ENCODE peak calls at places on chromosomes 12 and 14, in four cellular contexts. One of them, this sample, is unnamed.

GRCh38 chr12:97464241-97465011 is 1.8 kb downstream of the RMST start:
- DNase-seq in AG04450: no peak
- DNase-seq in kidney epithelial cell: no peak
- DNase-seq in cardiac muscle cell: no peak
- DNase-seq in this sample: no peak

GRCh38 chr14:32611752-32612151 is 282.7 kb downstream of the AKAP6 start:
- DNase-seq in kidney epithelial cell: no peak
- DNase-seq in AG04450: peak
- DNase-seq in cardiac muscle cell: no peak
- DNase-seq in this sample: no peak

GRCh38 chr14:67487937-67488893 is at the start of gene TMEM229B:
- DNase-seq in AG04450: no peak
- DNase-seq in cardiac muscle cell: no peak
- DNase-seq in kidney epithelial cell: no peak
- DNase-seq in this sample: no peak

GRCh38 chr14:97791906-97792305 is 994.7 kb downstream of the VRK1 start:
- DNase-seq in cardiac muscle cell: no peak
- DNase-seq in AG04450: no peak
- DNase-seq in kidney epithelial cell: no peak
- DNase-seq in this sample: no peak

GRCh38 chr14:96160913-96161310 is 43.7 kb upstream of the BDKRB2 start:
- DNase-seq in AG04450: no peak
- DNase-seq in cardiac muscle cell: no peak
- DNase-seq in kidney epithelial cell: no peak
- DNase-seq in this sample: no peak

GRCh38 chr12:53173085-53173715 is 7.3 kb upstream of the ZNF740 start:
- DNase-seq in AG04450: no peak
- DNase-seq in kidney epithelial cell: no peak
- DNase-seq in cardiac muscle cell: no peak
- DNase-seq in this sample: no peak

GRCh38 chr14:89485264-89485663 is 68.2 kb upstream of the FOXN3 start:
- DNase-seq in kidney epithelial cell: no peak
- DNase-seq in cardiac muscle cell: no peak
- DNase-seq in AG04450: no peak
- DNase-seq in this sample: no peak

GRCh38 chr12:10736460-10736859 is 13.3 kb upstream of the YBX3 start:
- DNase-seq in kidney epithelial cell: no peak
- DNase-seq in cardiac muscle cell: no peak
- DNase-seq in AG04450: no peak
- DNase-seq in this sample: no peak

GRCh38 chr14:64706119-64706465 is 1.9 kb downstream of the PLEKHG3 start:
- DNase-seq in cardiac muscle cell: no peak
- DNase-seq in AG04450: no peak
- DNase-seq in kidney epithelial cell: no peak
- DNase-seq in this sample: no peak

GRCh38 chr12:50110127-50110761 is 1.8 kb upstream of the COX14 start:
- DNase-seq in kidney epithelial cell: no peak
- DNase-seq in AG04450: no peak
- DNase-seq in cardiac muscle cell: no peak
- DNase-seq in this sample: no peak

GRCh38 chr14:32358781-32359180 is 29.7 kb downstream of the AKAP6 start:
- DNase-seq in AG04450: no peak
- DNase-seq in kidney epithelial cell: no peak
- DNase-seq in cardiac muscle cell: no peak
- DNase-seq in this sample: no peak

GRCh38 chr14:91420686-91421085 is 3.1 kb upstream of the CCDC88C start:
- DNase-seq in cardiac muscle cell: no peak
- DNase-seq in AG04450: no peak
- DNase-seq in kidney epithelial cell: no peak
- DNase-seq in this sample: no peak

GRCh38 chr14:101005447-101005846 is 101.9 kb upstream of the RTL1 start:
- DNase-seq in kidney epithelial cell: no peak
- DNase-seq in cardiac muscle cell: no peak
- DNase-seq in AG04450: no peak
- DNase-seq in this sample: no peak

GRCh38 chr12:49730568-49731101 is 10.7 kb upstream of the TMBIM6 start:
- DNase-seq in kidney epithelial cell: no peak
- DNase-seq in AG04450: no peak
- DNase-seq in cardiac muscle cell: no peak
- DNase-seq in this sample: no peak

GRCh38 chr12:52910248-52910883 is 5.5 kb upstream of the KRT8 start:
- DNase-seq in kidney epithelial cell: no peak
- DNase-seq in AG04450: no peak
- DNase-seq in cardiac muscle cell: no peak
- DNase-seq in this sample: no peak

GRCh38 chr12:131894981-131895639 is 688 bp downstream of the ULK1 start:
- DNase-seq in kidney epithelial cell: no peak
- DNase-seq in cardiac muscle cell: peak
- DNase-seq in AG04450: no peak
- DNase-seq in this sample: no peak

GRCh38 chr12:58888131-58888783 is 32.0 kb downstream of the LRIG3 start:
- DNase-seq in cardiac muscle cell: no peak
- DNase-seq in kidney epithelial cell: peak
- DNase-seq in AG04450: peak
- DNase-seq in this sample: peak

GRCh38 chr14:105485720-105486332 is 860 bp upstream of the CRIP1 start:
- DNase-seq in cardiac muscle cell: peak
- DNase-seq in kidney epithelial cell: no peak
- DNase-seq in AG04450: no peak
- DNase-seq in this sample: no peak

GRCh38 chr12:70744133-70744532 is 106.9 kb upstream of the PTPRB start:
- DNase-seq in AG04450: no peak
- DNase-seq in kidney epithelial cell: no peak
- DNase-seq in cardiac muscle cell: no peak
- DNase-seq in this sample: peak

GRCh38 chr14:75969126-75969525 is 12.7 kb downstream of the TGFB3 start:
- DNase-seq in kidney epithelial cell: no peak
- DNase-seq in AG04450: no peak
- DNase-seq in cardiac muscle cell: no peak
- DNase-seq in this sample: no peak

GRCh38 chr12:111636209-111636928 is 37.3 kb upstream of the ATXN2 start:
- DNase-seq in AG04450: no peak
- DNase-seq in kidney epithelial cell: no peak
- DNase-seq in cardiac muscle cell: peak
- DNase-seq in this sample: peak

GRCh38 chr12:80045594-80045993 is 53.7 kb upstream of the OTOGL start:
- DNase-seq in AG04450: peak
- DNase-seq in kidney epithelial cell: peak
- DNase-seq in cardiac muscle cell: no peak
- DNase-seq in this sample: no peak

GRCh38 chr14:104750658-104751057 is 2.3 kb upstream of the SIVA1 start:
- DNase-seq in kidney epithelial cell: no peak
- DNase-seq in cardiac muscle cell: no peak
- DNase-seq in AG04450: no peak
- DNase-seq in this sample: no peak

GRCh38 chr12:56645717-56646446 is at the start of gene ATP5F1B:
- DNase-seq in AG04450: peak
- DNase-seq in cardiac muscle cell: peak
- DNase-seq in kidney epithelial cell: peak
- DNase-seq in this sample: peak
- TF ChIP-seq CTCF in AG04450: no peak
- TF ChIP-seq CTCF in cardiac muscle cell: no peak
- TF ChIP-seq CTCF in kidney epithelial cell: no peak
- TF ChIP-seq CTCF in this sample: no peak

DNA sequence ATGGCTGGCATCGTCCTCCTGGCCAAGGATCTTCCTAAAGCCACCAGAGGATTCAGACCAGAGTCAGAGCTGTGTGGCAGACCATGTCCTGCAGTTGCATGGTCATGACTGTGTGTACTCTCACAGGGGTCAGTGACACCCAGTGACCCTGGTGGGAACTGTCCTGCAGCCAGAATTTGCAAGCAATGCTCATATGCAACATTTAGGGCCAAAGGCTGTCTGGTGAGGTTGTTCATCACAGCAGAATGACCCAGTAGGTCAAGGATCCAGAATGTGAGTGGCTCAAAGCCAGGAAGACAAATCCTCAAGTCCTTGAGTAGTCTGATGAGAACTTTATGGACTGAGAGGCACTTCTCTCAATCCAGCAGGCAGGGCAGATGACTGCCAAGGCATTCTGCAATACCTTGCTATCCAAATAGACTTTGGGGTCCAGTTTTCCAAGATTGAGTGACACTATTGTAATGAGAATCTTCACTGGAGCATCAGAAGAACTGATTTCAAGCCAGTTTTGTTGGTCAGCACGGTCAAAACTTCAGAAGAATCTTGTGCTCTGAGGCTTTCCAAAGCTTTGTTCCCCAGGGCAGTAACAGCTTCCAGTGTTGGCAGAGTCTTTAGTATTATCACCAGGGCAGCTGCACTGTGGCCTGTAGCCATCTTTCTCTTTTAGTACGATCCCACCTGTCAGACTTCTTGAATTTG is 122.0 kb downstream of the PTCSC3 start:
- DNase-seq in kidney epithelial cell: no peak
- DNase-seq in AG04450: no peak
- DNase-seq in cardiac muscle cell: no peak
- DNase-seq in this sample: no peak
- H3K4me3 ChIP-seq in kidney epithelial cell: no peak
- H3K4me3 ChIP-seq in AG04450: no peak
- H3K4me3 ChIP-seq in cardiac muscle cell: no peak
- H3K4me3 ChIP-seq in this sample: no peak

DNA sequence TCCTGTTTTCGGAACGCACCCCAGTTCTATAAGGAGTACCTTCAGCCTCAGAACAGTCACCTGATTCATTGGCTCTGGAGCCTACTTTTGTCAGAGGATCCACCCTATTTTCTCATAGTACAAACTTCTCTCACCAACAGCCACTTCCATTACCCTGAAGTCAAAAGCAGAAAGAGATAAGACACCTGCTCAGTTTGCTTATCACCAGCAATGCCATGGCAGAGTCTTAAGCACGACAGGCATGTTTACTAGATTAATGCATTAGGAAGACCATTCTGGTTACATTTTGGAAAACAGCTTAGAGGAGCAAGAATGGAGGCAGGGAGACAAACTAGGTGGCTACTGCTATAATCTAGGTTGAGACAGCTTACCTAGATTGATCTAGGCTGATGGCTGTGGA is 67.7 kb downstream of the GXYLT1 start:
- DNase-seq in AG04450: no peak
- DNase-seq in cardiac muscle cell: no peak
- DNase-seq in kidney epithelial cell: no peak
- DNase-seq in this sample: no peak
- TF ChIP-seq CTCF in AG04450: no peak
- TF ChIP-seq CTCF in cardiac muscle cell: no peak
- TF ChIP-seq CTCF in kidney epithelial cell: no peak
- TF ChIP-seq CTCF in this sample: no peak

DNA sequence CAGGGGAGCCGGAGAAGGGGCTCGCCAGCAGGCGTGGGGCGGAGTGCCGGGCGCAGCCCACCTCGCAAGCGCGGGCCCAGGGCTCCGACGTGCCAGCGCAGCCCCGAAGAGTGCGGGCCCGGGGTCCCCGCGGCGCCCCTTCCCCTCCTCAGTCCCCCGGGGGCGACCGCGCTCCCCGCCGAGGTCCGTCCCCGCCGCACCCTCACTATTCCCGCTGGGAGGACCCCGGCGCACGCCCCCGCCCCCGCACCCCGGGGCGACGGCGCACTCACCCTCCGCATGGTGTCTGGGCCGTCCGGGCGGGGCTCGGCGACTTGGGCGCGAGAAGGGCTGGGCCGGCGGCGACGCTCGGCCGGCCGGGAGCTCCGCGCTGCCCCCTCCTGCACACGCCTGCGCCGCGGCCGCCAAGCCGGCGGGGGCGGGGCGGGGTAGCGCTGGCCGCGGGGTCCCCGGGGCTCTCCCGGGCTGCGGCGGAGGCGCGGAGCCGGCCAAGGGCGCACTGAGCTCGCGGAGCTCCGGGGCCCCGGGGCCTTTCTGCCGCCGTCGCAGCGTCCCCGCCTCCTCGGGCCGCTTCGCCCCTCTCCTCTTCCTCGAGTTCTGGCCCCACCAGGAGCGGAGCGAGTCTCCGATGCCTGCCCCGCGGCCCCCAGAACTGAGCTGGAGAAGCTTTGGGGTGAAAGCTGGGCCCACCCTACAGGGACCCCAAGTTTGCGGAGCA is 130.0 kb downstream of the NDUFA12 start:
- DNase-seq in AG04450: no peak
- DNase-seq in kidney epithelial cell: no peak
- DNase-seq in cardiac muscle cell: peak
- DNase-seq in this sample: no peak
- H3K4me3 ChIP-seq in AG04450: peak
- H3K4me3 ChIP-seq in kidney epithelial cell: peak
- H3K4me3 ChIP-seq in cardiac muscle cell: peak
- H3K4me3 ChIP-seq in this sample: peak